ENCODE peak calls at places on chromosomes 11 and 22, in five cellular contexts. G is SK-N-SH, M is right atrium auricular region, H is heart right ventricle, I is uterus. D is an unnamed sample.
A peak's percentile ranks its signal among the peaks of the same experiment; 100 is the strongest.

GRCh38 chr11:77030834-77031414 is 3.3 kb upstream of the B3GNT6 start:
- DNase-seq in G (no peak), M (no peak), H (no peak), I (no peak), D (no peak)

GRCh38 chr11:27574342-27574741 is 67.8 kb upstream of the LIN7C start:
- DNase-seq in G (no peak), M (no peak), H (no peak), I (no peak), D (no peak)

GRCh38 chr11:27277843-27278242 is 85.2 kb downstream of the CCDC34 start:
- DNase-seq in G (no peak), M (no peak), H (no peak), I (no peak), D (no peak)

GRCh38 chr22:17065433-17065832 is 19.4 kb upstream of the IL17RA start:
- DNase-seq in G (no peak), M (peak; percentile 30), H (no peak), I (no peak), D (no peak)

GRCh38 chr11:16605440-16605970 is 132.9 kb upstream of the C11orf58 start:
- DNase-seq in G (peak; percentile 58), M (no peak), H (peak; percentile 43), I (peak; percentile 13), D (peak; percentile 20)

GRCh38 chr11:92383430-92383829 is 158.8 kb downstream of the FAT3 start:
- DNase-seq in G (no peak), M (no peak), H (no peak), I (no peak), D (no peak)

GRCh38 chr11:60780065-60780464 is 5.1 kb upstream of the MS4A10 start:
- DNase-seq in G (no peak), M (no peak), H (no peak), I (no peak), D (no peak)

GRCh38 chr22:24950272-24950902 is 2.1 kb upstream of the KIAA1671 start:
- DNase-seq in G (peak; percentile 53), M (no peak), H (no peak), I (no peak), D (no peak)

GRCh38 chr22:43737150-43737828 is 74.8 kb downstream of the EFCAB6 start:
- DNase-seq in G (no peak), M (no peak), H (no peak), I (no peak), D (no peak)

GRCh38 chr22:36954251-36955014 is 41.0 kb downstream of the CSF2RB start:
- DNase-seq in G (no peak), M (no peak), H (no peak), I (no peak), D (no peak)

GRCh38 chr22:33018232-33018864 is 39.8 kb downstream of the SYN3 start:
- DNase-seq in G (peak; percentile 80), M (peak; percentile 59), H (peak; percentile 47), I (peak; percentile 22), D (no peak)

DNA sequence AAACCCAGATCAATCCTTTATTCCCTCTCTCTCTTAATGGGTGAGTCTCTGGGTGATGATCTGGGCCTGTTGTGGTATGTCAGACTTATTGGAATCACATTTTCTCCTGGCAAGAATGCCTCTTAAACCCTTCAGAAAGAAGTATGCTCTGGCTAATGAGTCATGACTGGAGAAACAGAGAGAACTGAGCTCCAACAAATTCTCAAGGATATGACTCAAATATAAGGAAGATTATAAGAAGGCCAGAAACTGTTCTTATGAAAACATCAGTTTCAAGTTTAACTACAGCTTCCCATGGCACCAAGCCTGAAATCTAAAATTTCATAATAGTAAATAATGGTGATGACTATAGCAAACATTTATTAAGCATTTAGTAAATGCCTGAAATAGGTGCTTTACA is 83.9 kb downstream of the OR5AK2 start:
- DNase-seq in G (no peak), M (no peak), H (no peak), I (no peak), D (no peak)
- H3K36me3 ChIP-seq in G (no peaks in the 10 kb centered on the region), M (no peaks in the 10 kb centered on the region), H (no peaks in the 10 kb centered on the region), I (no peaks in the 10 kb centered on the region), D (no peaks in the 10 kb centered on the region)

DNA sequence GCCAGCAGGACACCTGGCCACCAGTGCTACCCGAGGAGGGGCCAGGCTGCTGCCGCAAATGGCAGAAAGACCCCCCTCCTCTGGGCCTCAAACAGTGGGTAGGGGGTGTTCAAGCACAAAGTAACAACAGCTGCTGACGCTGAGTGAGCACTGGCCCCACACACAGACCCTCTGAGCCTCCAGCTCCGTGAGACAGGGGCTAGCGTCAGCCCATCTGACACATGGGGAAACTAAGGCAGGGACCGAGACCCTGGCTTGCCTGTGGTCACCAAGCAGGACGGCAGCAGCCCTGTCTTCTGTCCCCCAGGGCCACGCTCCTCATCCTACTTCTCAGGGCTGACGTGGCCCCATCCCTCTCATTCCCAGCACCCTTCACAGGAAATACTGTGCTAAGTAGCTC is 36.5 kb downstream of the NUP50 start:
- DNase-seq in G (no peak), M (no peak), H (no peak), I (no peak), D (no peak)
- H3K36me3 ChIP-seq in G (peaks cover 10% of the 10 kb centered on the region), M (peaks cover 47% of the 10 kb centered on the region), H (peaks cover 31% of the 10 kb centered on the region), I (no peaks in the 10 kb centered on the region), D (peaks cover 90% of the 10 kb centered on the region)

GRCh38 chr11:63817758-63818498 is 4.7 kb downstream of the SPINDOC start:
- DNase-seq in G (no peak), M (no peak), H (no peak), I (no peak), D (no peak)
- H3K36me3 ChIP-seq in G (peaks cover 41% of the 10 kb centered on the region), M (peaks cover 50% of the 10 kb centered on the region), H (peaks cover 67% of the 10 kb centered on the region), I (no peaks in the 10 kb centered on the region), D (peaks cover 7% of the 10 kb centered on the region)

GRCh38 chr11:20095189-20095588 is 65.1 kb downstream of the DBX1 start:
- DNase-seq in G (no peak), M (no peak), H (no peak), I (no peak), D (no peak)

GRCh38 chr11:20090654-20091374 is 69.5 kb downstream of the DBX1 start:
- DNase-seq in G (no peak), M (no peak), H (no peak), I (no peak), D (no peak)

GRCh38 chr11:20097319-20098221 is 62.7 kb downstream of the DBX1 start:
- DNase-seq in G (no peak), M (no peak), H (no peak), I (peak; percentile 89), D (no peak)

GRCh38 chr11:20089796-20090653 is 70.2 kb downstream of the DBX1 start:
- DNase-seq in G (no peak), M (no peak), H (no peak), I (no peak), D (no peak)

DNA sequence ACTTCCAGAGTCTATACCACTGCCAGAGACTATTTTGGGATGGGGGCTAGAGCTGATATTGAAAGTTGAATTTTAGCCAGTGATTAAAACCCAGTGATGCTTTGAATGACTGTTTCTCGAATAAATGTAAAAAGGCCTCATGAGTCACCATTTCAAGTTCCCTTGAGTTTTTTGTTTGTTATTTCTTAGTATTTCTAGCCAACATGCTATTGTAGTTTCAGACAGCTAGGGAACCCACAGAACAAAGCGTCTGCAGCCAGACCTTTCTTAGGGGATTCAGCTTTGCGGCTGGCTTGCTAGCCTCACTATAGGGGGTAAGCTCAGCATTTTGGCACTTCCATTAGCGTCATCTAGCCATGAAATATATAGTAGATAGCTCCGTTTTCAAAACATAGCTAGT is 66.5 kb downstream of the DBX1 start:
- DNase-seq in G (no peak), M (no peak), H (no peak), I (no peak), D (no peak)
- H3K36me3 ChIP-seq in G (peaks cover 78% of the 10 kb centered on the region), M (peaks cover 65% of the 10 kb centered on the region), H (peaks cover 79% of the 10 kb centered on the region), I (no peaks in the 10 kb centered on the region), D (no peaks in the 10 kb centered on the region)

DNA sequence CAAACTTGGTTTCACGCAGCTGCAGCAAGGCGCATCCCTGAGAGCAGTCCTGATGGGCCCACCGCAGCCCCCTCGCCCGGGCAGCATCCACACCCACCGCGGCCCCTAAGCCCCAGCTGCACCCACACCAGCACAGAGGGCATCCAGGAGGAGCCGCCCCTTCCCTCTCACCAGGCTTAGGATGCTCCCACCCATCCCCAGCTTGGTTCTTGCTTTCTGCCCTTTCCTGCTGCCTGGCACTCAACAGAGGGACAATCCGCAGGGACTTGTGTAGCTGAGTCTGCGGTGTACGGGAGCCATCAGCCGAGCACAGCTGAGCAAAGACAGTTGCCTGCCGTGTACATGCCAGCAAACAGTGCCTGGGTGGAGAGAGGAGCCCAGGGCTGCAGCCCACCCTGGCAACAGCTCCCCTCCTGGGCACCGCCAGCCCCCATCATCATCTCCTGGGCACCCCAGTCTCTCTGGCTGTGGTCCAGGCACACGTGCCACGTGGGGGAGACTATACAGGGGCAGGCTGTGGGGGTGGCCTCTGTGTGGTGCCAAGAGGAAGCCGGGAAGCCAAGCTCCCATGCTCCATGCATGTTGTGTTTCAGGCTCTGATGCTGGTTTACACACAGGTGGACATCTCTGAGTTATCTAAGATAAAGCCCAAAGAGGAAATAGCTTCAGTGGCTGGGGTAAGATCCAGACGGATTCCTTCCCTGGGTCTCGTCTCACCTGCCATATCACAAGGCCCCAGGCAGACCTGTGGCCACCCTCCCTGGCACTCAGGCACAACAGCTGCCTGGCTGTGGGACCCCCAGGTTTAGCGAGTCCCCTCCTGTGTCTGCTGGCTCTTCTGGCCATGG is 36.1 kb upstream of the GNB1L start:
- DNase-seq in G (peak; percentile 60), M (no peak), H (no peak), I (no peak), D (no peak)
- H3K36me3 ChIP-seq in G (no peaks in the 10 kb centered on the region), M (peaks cover 7% of the 10 kb centered on the region), H (peaks cover 30% of the 10 kb centered on the region), I (no peaks in the 10 kb centered on the region), D (no peaks in the 10 kb centered on the region)